ENCODE peak calls at places on chromosomes 11 and 22, in seven cellular contexts. H, X, Y, Z, P, Q and R are unnamed samples.

GRCh38 chr11:34345991-34346480 is 11.8 kb downstream of the ABTB2 start:
- DNase-seq in H (no peak), X (peak), Y (no peak), Z (no peak), P (no peak), Q (no peak), R (no peak)

GRCh38 chr22:42685941-42686666 is 34.6 kb downstream of the A4GALT start:
- DNase-seq in H (no peak), X (no peak), Y (no peak), Z (no peak), P (no peak), Q (no peak), R (no peak)

GRCh38 chr22:27718186-27719032 is 83.1 kb downstream of the MN1 start:
- DNase-seq in H (no peak), X (peak), Y (no peak), Z (no peak), P (no peak), Q (peak), R (no peak)

GRCh38 chr11:15826826-15827225 is 529.5 kb downstream of the SOX6 start:
- DNase-seq in H (no peak), X (peak), Y (no peak), Z (peak), P (peak), Q (peak), R (peak)

GRCh38 chr11:75931124-75931523 is 116.1 kb downstream of the UVRAG start:
- DNase-seq in H (no peak), X (no peak), Y (no peak), Z (no peak), P (no peak), Q (peak), R (no peak)

GRCh38 chr22:38412435-38413084 is 42.4 kb downstream of the KCNJ4 start:
- DNase-seq in H (no peak), X (no peak), Y (peak), Z (no peak), P (no peak), Q (peak), R (peak)

GRCh38 chr22:22693531-22693884 is 49.1 kb downstream of the GGTLC2 start:
- DNase-seq in H (no peak), X (no peak), Y (no peak), Z (no peak), P (no peak), Q (no peak), R (no peak)

GRCh38 chr22:25182131-25183110 is 17.2 kb upstream of the CRYBB3 start:
- DNase-seq in H (no peak), X (no peak), Y (no peak), Z (no peak), P (no peak), Q (no peak), R (no peak)

GRCh38 chr11:7936615-7937014 is 4.9 kb downstream of the OR10A3 start:
- DNase-seq in H (no peak), X (no peak), Y (no peak), Z (peak), P (no peak), Q (no peak), R (no peak)

GRCh38 chr22:46377566-46378498 is 42.3 kb downstream of the TRMU start:
- DNase-seq in H (no peak), X (no peak), Y (no peak), Z (no peak), P (no peak), Q (peak), R (no peak)

GRCh38 chr11:116224889-116225200 is 547.9 kb downstream of the BUD13 start:
- DNase-seq in H (no peak), X (no peak), Y (no peak), Z (no peak), P (no peak), Q (no peak), R (no peak)

GRCh38 chr22:30036656-30037055 is 43.6 kb upstream of the HORMAD2 start:
- DNase-seq in H (no peak), X (no peak), Y (no peak), Z (no peak), P (no peak), Q (peak), R (no peak)

GRCh38 chr11:87125257-87125656 is 87.5 kb downstream of the TMEM135 start:
- DNase-seq in H (no peak), X (no peak), Y (no peak), Z (no peak), P (no peak), Q (no peak), R (no peak)

GRCh38 chr11:61472282-61472681 is 36.3 kb upstream of the LRRC10B start:
- DNase-seq in H (no peak), X (no peak), Y (no peak), Z (no peak), P (no peak), Q (no peak), R (no peak)

GRCh38 chr11:66953431-66953833 is 4.8 kb downstream of the PC start:
- DNase-seq in H (no peak), X (no peak), Y (no peak), Z (no peak), P (no peak), Q (no peak), R (no peak)

GRCh38 chr11:36081274-36081945 is 137.5 kb downstream of the LDLRAD3 start:
- DNase-seq in H (no peak), X (no peak), Y (no peak), Z (no peak), P (no peak), Q (no peak), R (no peak)

GRCh38 chr11:94588366-94588952 is 21.3 kb downstream of the PIWIL4 start:
- DNase-seq in H (no peak), X (no peak), Y (no peak), Z (no peak), P (no peak), Q (no peak), R (no peak)

GRCh38 chr22:44682556-44683168 is 19.3 kb upstream of the PRR5 start:
- DNase-seq in H (no peak), X (no peak), Y (peak), Z (no peak), P (no peak), Q (no peak), R (no peak)

GRCh38 chr22:38214248-38215056 is 12.7 kb downstream of the MAFF start:
- DNase-seq in H (no peak), X (peak), Y (no peak), Z (no peak), P (peak), Q (peak), R (peak)

GRCh38 chr11:92136792-92137191 is 87.8 kb upstream of the FAT3 start:
- DNase-seq in H (no peak), X (no peak), Y (no peak), Z (peak), P (no peak), Q (no peak), R (no peak)

GRCh38 chr11:117606807-117607206 is 190.2 kb downstream of the DSCAML1 start:
- DNase-seq in H (no peak), X (no peak), Y (no peak), Z (no peak), P (no peak), Q (no peak), R (peak)

GRCh38 chr11:11931461-11932055 is 76.9 kb downstream of the DKK3 start:
- DNase-seq in H (no peak), X (no peak), Y (peak), Z (peak), P (peak), Q (peak), R (peak)

GRCh38 chr11:83158965-83159900 is 2.3 kb downstream of the PCF11 start:
- DNase-seq in H (no peak), X (no peak), Y (no peak), Z (no peak), P (no peak), Q (no peak), R (no peak)

GRCh38 chr11:110362916-110363574 is 66.6 kb upstream of the RDX start:
- DNase-seq in H (no peak), X (no peak), Y (no peak), Z (peak), P (no peak), Q (no peak), R (no peak)

GRCh38 chr11:104442320-104442719 is 278.4 kb upstream of the PDGFD start:
- DNase-seq in H (no peak), X (no peak), Y (no peak), Z (no peak), P (no peak), Q (no peak), R (no peak)

GRCh38 chr11:114307524-114308203 is 11.5 kb downstream of the NNMT start:
- DNase-seq in H (no peak), X (no peak), Y (no peak), Z (no peak), P (no peak), Q (peak), R (no peak)

GRCh38 chr11:65967329-65967934 is 5.9 kb downstream of the SART1 start:
- DNase-seq in H (no peak), X (no peak), Y (no peak), Z (no peak), P (no peak), Q (no peak), R (no peak)

GRCh38 chr11:123390146-123390545 is 39.9 kb upstream of the GRAMD1B start:
- DNase-seq in H (no peak), X (no peak), Y (no peak), Z (no peak), P (no peak), Q (no peak), R (no peak)

GRCh38 chr22:47215851-47216250 is 453.4 kb downstream of the TBC1D22A start:
- DNase-seq in H (no peak), X (no peak), Y (no peak), Z (no peak), P (no peak), Q (no peak), R (no peak)

GRCh38 chr11:122803306-122803705 is 35.0 kb upstream of the CRTAM start:
- DNase-seq in H (no peak), X (no peak), Y (no peak), Z (no peak), P (no peak), Q (peak), R (no peak)

GRCh38 chr22:39502109-39502788 is at the start of gene MIEF1:
- DNase-seq in H (peak), X (peak), Y (peak), Z (peak), P (peak), Q (peak), R (peak)